ENCODE peak calls at places on chromosomes 4 and X, in nine cellular contexts. O is activated CD8-positive, alpha-beta memory T cell treated with anti-CD3 and anti-CD28 coated beads for 48 hours; G is CD4-positive, alpha-beta T cell; C is fibroblast of the aortic adventitia; M is activated CD4-positive, alpha-beta T cell treated with anti-CD3 and anti-CD28 coated beads for 4 hours; T is SHP77; N is stimulated activated CD8-positive, alpha-beta memory T cell treated with anti-CD3 and anti-CD28 coated beads, Interleukin-15, amount 100 ng/mL, for 1 hour; Q is dermis microvascular lymphatic vessel endothelial cell; Z is endothelial cell. K is an unnamed sample.

GRCh38 chr4:36224969-36225903 is 19.1 kb downstream of the ARAP2 start:
- DNase-seq in O (no peak), G (no peak), C (no peak), M (no peak), T (no peak), N (no peak), Q (no peak), Z (no peak), K (no peak)

GRCh38 chrX:29690061-29690460 is 525.3 kb upstream of the MAGEB2 start:
- DNase-seq in O (no peak), G (no peak), C (peak; percentile 23), M (no peak), T (no peak), N (no peak), Q (no peak), Z (no peak), K (peak; percentile 72)

GRCh38 chr4:113901994-113902787 is 77.3 kb downstream of the ARSJ start:
- DNase-seq in O (no peak), G (peak; percentile 59), C (no peak), M (peak; percentile 62), T (no peak), N (peak; percentile 42), Q (peak; percentile 38), Z (no peak), K (no peak)

GRCh38 chrX:135003876-135004623 is 13.3 kb downstream of the SMIM10 start:
- DNase-seq in O (peak; percentile 64), G (peak; percentile 77), C (peak; percentile 87), M (peak; percentile 85), T (peak; percentile 67), N (peak; percentile 68), Q (peak; percentile 84), Z (peak; percentile 86), K (peak; percentile 92)

GRCh38 chr4:109302366-109303140 is at the start of gene COL25A1:
- DNase-seq in O (peak; percentile 10), G (peak; percentile 7), C (peak; percentile 14), M (peak; percentile 9), T (no peak), N (no peak), Q (peak; percentile 76), Z (peak; percentile 83), K (peak; percentile 22)

GRCh38 chrX:19775830-19776498 is 111.4 kb downstream of the SH3KBP1 start:
- DNase-seq in O (no peak), G (no peak), C (no peak), M (no peak), T (no peak), N (no peak), Q (no peak), Z (no peak), K (no peak)

GRCh38 chr4:158805628-158806471 is 37.0 kb downstream of the FNIP2 start:
- DNase-seq in O (no peak), G (no peak), C (no peak), M (no peak), T (no peak), N (no peak), Q (no peak), Z (no peak), K (no peak)

GRCh38 chrX:115460565-115460888 is 100.4 kb upstream of the PLS3 start:
- DNase-seq in O (no peak), G (no peak), C (no peak), M (no peak), T (no peak), N (no peak), Q (peak; percentile 89), Z (no peak), K (peak; percentile 75)

GRCh38 chr4:56445699-56446098 is 9.6 kb downstream of the PAICS start:
- DNase-seq in O (no peak), G (no peak), C (no peak), M (no peak), T (no peak), N (no peak), Q (no peak), Z (no peak), K (no peak)

GRCh38 chrX:9724711-9725110 is 40.9 kb downstream of the GPR143 start:
- DNase-seq in O (no peak), G (no peak), C (no peak), M (no peak), T (no peak), N (no peak), Q (no peak), Z (no peak), K (peak; percentile 42)

GRCh38 chr4:163350672-163351071 is 7.0 kb downstream of the NPY5R start:
- DNase-seq in O (no peak), G (no peak), C (no peak), M (no peak), T (no peak), N (no peak), Q (no peak), Z (no peak), K (no peak)

GRCh38 chr4:3283483-3283882 is 9.3 kb upstream of the RGS12 start:
- DNase-seq in O (no peak), G (no peak), C (no peak), M (no peak), T (no peak), N (no peak), Q (no peak), Z (no peak), K (no peak)

GRCh38 chrX:155888139-155888538 is 7.0 kb downstream of the VAMP7 start:
- DNase-seq in O (no peak), G (no peak), C (peak; percentile 75), M (no peak), T (no peak), N (no peak), Q (no peak), Z (no peak), K (peak; percentile 77)

GRCh38 chrX:80471582-80471981 is 51.3 kb downstream of the TENT5D start:
- DNase-seq in O (no peak), G (no peak), C (no peak), M (no peak), T (no peak), N (no peak), Q (no peak), Z (no peak), K (no peak)

GRCh38 chr4:75889537-75890199 is 12.6 kb downstream of the PPEF2 start:
- DNase-seq in O (no peak), G (no peak), C (no peak), M (no peak), T (no peak), N (no peak), Q (no peak), Z (no peak), K (no peak)

GRCh38 chr4:31362756-31363155 is 642.6 kb downstream of the PCDH7 start:
- DNase-seq in O (no peak), G (no peak), C (peak; percentile 22), M (no peak), T (no peak), N (no peak), Q (no peak), Z (no peak), K (peak; percentile 22)

GRCh38 chr4:134278675-134279074 is 77.1 kb upstream of the PABPC4L start:
- DNase-seq in O (no peak), G (no peak), C (no peak), M (no peak), T (no peak), N (no peak), Q (no peak), Z (no peak), K (no peak)

GRCh38 chr4:41572414-41572986 is 34.5 kb downstream of the LIMCH1 start:
- DNase-seq in O (no peak), G (no peak), C (peak; percentile 5), M (no peak), T (no peak), N (no peak), Q (no peak), Z (no peak), K (no peak)

GRCh38 chr4:156638332-156638731 is 333.3 kb downstream of the PDGFC start:
- DNase-seq in O (no peak), G (no peak), C (peak; percentile 68), M (no peak), T (no peak), N (no peak), Q (no peak), Z (no peak), K (peak; percentile 66)

GRCh38 chrX:68652327-68652930 is 5.0 kb downstream of the STARD8 start:
- DNase-seq in O (no peak), G (no peak), C (no peak), M (no peak), T (no peak), N (no peak), Q (no peak), Z (no peak), K (peak; percentile 36)

GRCh38 chr4:182338731-182339130 is 95.5 kb downstream of the TENM3 start:
- DNase-seq in O (no peak), G (no peak), C (peak; percentile 4), M (no peak), T (no peak), N (no peak), Q (no peak), Z (no peak), K (no peak)

GRCh38 chr4:38319456-38320348 is 344.3 kb upstream of the KLF3 start:
- DNase-seq in O (peak; percentile 99), G (peak; percentile 94), C (peak; percentile 97), M (peak; percentile 95), T (peak; percentile 17), N (peak; percentile 92), Q (peak; percentile 84), Z (peak; percentile 100), K (peak; percentile 96)

GRCh38 chr4:87657525-87657924 is 7.4 kb downstream of the DMP1 start:
- DNase-seq in O (no peak), G (no peak), C (peak; percentile 30), M (no peak), T (no peak), N (no peak), Q (peak; percentile 89), Z (no peak), K (peak; percentile 66)

GRCh38 chrX:132594129-132594528 is 105.3 kb upstream of the MBNL3 start:
- DNase-seq in O (no peak), G (no peak), C (no peak), M (no peak), T (no peak), N (no peak), Q (no peak), Z (no peak), K (no peak)

GRCh38 chrX:41033299-41033698 is 51.9 kb upstream of the USP9X start:
- DNase-seq in O (no peak), G (no peak), C (peak; percentile 5), M (no peak), T (no peak), N (no peak), Q (no peak), Z (no peak), K (no peak)

GRCh38 chr4:92215471-92215870 is 88.3 kb upstream of the GRID2 start:
- DNase-seq in O (no peak), G (no peak), C (no peak), M (no peak), T (no peak), N (no peak), Q (no peak), Z (no peak), K (no peak)

GRCh38 chrX:105191878-105192277 is 28.6 kb downstream of the TEX13A start:
- DNase-seq in O (no peak), G (no peak), C (no peak), M (no peak), T (no peak), N (no peak), Q (peak; percentile 6), Z (peak; percentile 4), K (peak; percentile 10)

K was measured in fibroblast of pulmonary artery.